ENCODE peak calls at places on chromosomes 16 and 17, in six cellular contexts. T is heart left ventricle, G is ovary, E is tibial nerve, D is Peyer's patch, O is A549. W is an unnamed sample.

GRCh38 chr17:33981713-33982601 is 273.1 kb upstream of the CCL2 start:
- DNase-seq in T (no peak), G (no peak), E (no peak), D (no peak), O (no peak), W (no peak)

GRCh38 chr16:15949210-15950166 is at the start of gene ABCC1:
- DNase-seq in T (peak; percentile 52), G (peak; percentile 19), E (no peak), D (peak; percentile 60), O (peak; percentile 63), W (no peak)

GRCh38 chr16:12159672-12160071 is 183.1 kb downstream of the SNX29 start:
- DNase-seq in T (no peak), G (no peak), E (no peak), D (no peak), O (no peak), W (no peak)

GRCh38 chr17:36942631-36943125 is 5.4 kb downstream of the LHX1 start:
- DNase-seq in T (no peak), G (no peak), E (no peak), D (no peak), O (no peak), W (no peak)

GRCh38 chr17:18921912-18922451 is 30.0 kb upstream of the SLC5A10 start:
- DNase-seq in T (no peak), G (no peak), E (no peak), D (no peak), O (peak; percentile 96), W (no peak)

GRCh38 chr16:2963611-2964415 is at the start of gene KREMEN2:
- DNase-seq in T (no peak), G (no peak), E (no peak), D (peak; percentile 41), O (peak; percentile 82), W (no peak)

GRCh38 chr17:20213429-20213828 is 204.3 kb downstream of the SPECC1 start:
- DNase-seq in T (no peak), G (no peak), E (no peak), D (no peak), O (no peak), W (no peak)

GRCh38 chr16:12259258-12259657 is 282.7 kb downstream of the SNX29 start:
- DNase-seq in T (no peak), G (peak; percentile 20), E (no peak), D (no peak), O (no peak), W (no peak)

GRCh38 chr17:49434821-49435581 is 20.3 kb upstream of the PHB1 start:
- DNase-seq in T (no peak), G (no peak), E (no peak), D (peak; percentile 46), O (peak; percentile 95), W (no peak)

GRCh38 chr17:31510273-31511175 is 119.0 kb downstream of the RAB11FIP4 start:
- DNase-seq in T (peak; percentile 68), G (no peak), E (no peak), D (peak; percentile 35), O (no peak), W (peak; percentile 67)

GRCh38 chr17:29131814-29132682 is 48.1 kb downstream of the MYO18A start:
- DNase-seq in T (no peak), G (no peak), E (no peak), D (no peak), O (no peak), W (no peak)

GRCh38 chr16:19153876-19154275 is 14.2 kb upstream of the SYT17 start:
- DNase-seq in T (no peak), G (no peak), E (no peak), D (no peak), O (peak; percentile 59), W (no peak)

GRCh38 chr16:10618710-10619209 is 38.4 kb upstream of the EMP2 start:
- DNase-seq in T (no peak), G (no peak), E (no peak), D (no peak), O (no peak), W (no peak)

GRCh38 chr16:10617662-10618420 is 37.4 kb upstream of the EMP2 start:
- DNase-seq in T (no peak), G (no peak), E (no peak), D (no peak), O (no peak), W (no peak)

GRCh38 chr16:10614685-10615084 is 34.3 kb upstream of the EMP2 start:
- DNase-seq in T (no peak), G (no peak), E (no peak), D (no peak), O (no peak), W (no peak)

GRCh38 chr16:10616395-10616743 is 36.0 kb upstream of the EMP2 start:
- DNase-seq in T (no peak), G (no peak), E (no peak), D (no peak), O (no peak), W (no peak)

DNA sequence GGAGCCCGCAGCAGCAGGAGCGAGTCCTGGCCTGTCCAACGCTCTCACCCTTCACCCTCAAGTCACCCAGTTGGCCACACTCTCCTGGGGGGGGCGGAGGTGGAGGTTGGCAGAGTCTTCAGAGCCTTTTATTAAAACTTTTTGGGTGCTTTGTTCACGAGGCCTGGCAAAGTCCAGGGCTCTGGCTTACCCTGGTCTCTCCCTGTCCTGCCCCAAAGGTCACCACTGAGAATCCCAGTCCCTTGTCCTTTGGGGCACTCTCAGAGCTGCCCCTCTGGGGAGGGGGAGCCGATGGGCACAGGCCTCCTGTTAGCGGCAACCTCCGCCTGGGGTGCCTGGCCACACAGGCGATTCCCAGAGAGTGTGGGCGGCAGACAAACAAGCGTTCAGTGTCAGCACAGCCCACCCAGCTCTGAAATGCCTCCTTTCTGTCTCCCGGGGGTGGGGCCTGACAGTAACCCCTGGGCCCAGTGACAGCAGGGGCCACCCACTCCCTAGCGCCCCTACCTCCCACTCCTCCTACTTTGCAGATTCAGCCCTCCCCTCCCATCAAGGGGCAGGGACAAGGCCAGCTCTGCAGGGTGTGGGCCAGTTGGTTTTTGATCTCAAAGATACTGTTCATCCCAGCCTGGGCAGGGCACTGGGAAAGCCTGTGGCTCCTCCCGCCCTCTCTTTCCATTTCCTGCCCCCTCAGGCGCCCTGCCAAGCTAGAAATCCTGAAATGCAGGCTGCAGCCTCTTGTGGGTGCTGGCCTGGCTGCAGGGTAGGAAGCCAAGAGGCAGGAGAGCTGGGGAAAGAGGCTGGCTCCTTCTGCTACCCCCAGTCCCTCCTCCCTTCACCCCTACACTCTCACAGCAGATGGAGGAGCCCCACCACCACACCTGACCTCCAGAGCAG is 36.6 kb upstream of the EMP2 start:
- DNase-seq in T (peak; percentile 73), G (peak; percentile 52), E (peak; percentile 46), D (no peak), O (no peak), W (no peak)
- TF ChIP-seq CTCF in T (no peak), G (no peak), E (peak; percentile 4), D (no peak), O (no peak), W (no peak)

GRCh38 chr16:10833271-10833670 is 14.7 kb upstream of the TVP23A start:
- DNase-seq in T (no peak), G (no peak), E (no peak), D (no peak), O (no peak), W (no peak)

GRCh38 chr16:10827691-10828341 is 9.2 kb upstream of the TVP23A start:
- DNase-seq in T (peak; percentile 82), G (peak; percentile 81), E (peak; percentile 54), D (peak; percentile 21), O (no peak), W (peak; percentile 55)

GRCh38 chr16:10824111-10824893 is 5.7 kb upstream of the TVP23A start:
- DNase-seq in T (no peak), G (peak; percentile 72), E (no peak), D (no peak), O (no peak), W (no peak)

GRCh38 chr16:10831899-10832886 is 13.6 kb upstream of the TVP23A start:
- DNase-seq in T (no peak), G (no peak), E (no peak), D (no peak), O (no peak), W (no peak)

GRCh38 chr16:10828851-10829331 is 10.3 kb upstream of the TVP23A start:
- DNase-seq in T (peak; percentile 93), G (peak; percentile 91), E (peak; percentile 83), D (peak; percentile 35), O (no peak), W (peak; percentile 48)
- TF ChIP-seq POLR2A in T (no peak), G (no peak), E (no peak), D (no peak), O (no peak), W (no peak)

DNA sequence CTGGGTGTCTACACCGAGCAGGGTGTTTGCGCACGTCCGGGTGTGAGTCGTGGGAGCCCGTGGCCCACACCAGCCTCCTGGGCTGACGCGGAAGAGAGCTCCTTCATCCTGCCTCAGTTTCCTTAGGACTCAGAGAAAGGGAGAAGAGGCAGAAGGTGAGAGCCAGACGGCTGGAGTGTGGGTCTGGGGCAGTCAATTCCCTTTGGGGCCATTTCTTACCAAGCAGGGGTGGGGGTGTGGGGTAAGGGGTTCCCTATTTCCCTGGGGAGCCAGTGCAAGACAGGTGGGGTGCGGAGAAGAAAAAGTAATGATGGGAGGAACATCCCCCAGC is 831 bp downstream of the CA7 start:
- DNase-seq in T (no peak), G (no peak), E (no peak), D (no peak), O (no peak), W (no peak)
- H3K4me3 ChIP-seq in T (peak overlapping the region; percentile 55), G (no peak overlapping the region), E (peak overlapping the region; percentile 35), D (peak overlapping the region; percentile 41), O (peak overlapping the region; percentile 37), W (peak overlapping the region; percentile 60)

DNA sequence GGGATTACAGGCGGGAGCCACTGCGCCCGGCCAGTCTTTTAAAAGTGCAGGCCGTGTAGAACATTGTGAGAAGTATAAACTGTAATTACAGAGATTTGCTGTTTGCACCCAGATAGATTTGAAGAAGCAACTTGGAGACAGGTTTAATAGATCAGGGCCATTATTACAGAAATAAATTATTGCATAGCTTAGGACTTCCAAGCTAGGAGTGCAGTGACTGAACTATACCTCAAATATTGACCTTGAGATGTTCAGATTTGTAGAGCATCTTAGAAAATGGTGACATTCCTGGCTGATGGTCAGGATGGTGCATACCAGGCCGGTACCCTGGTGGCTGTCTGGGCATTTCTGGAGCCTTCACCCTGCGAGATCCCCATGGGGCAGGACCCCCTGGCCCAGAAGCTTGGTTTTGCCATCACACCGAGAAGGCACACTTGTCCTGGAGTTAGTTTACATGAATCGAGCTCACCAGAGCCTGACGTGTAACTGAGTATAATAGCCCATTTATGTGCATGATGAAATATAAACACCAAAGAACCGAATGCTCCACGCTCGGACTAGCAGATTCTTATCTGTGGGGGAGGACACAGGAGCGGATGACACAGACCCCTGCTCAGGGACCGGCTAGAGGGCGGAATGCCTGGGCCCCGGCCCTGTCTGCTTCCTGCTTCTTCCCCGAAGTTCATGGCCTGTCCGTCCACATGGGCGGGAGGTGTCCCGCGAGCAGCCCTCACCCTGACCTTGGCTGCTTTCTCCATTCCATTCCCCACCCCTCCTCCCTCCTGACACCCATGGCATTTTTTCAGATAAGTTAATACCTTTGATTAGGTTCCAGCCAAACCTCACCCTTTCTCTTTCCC is 32.1 kb downstream of the CCDC40 start:
- DNase-seq in T (peak; percentile 42), G (peak; percentile 60), E (no peak), D (no peak), O (no peak), W (no peak)
- TF ChIP-seq CTCF in T (no peak), G (no peak), E (no peak), D (no peak), O (no peak), W (no peak)

GRCh38 chr16:25487888-25488287 is 203.9 kb upstream of the HS3ST4 start:
- DNase-seq in T (no peak), G (no peak), E (no peak), D (no peak), O (no peak), W (no peak)
- TF ChIP-seq POLR2A in T (no peak), G (no peak), E (no peak), D (no peak), O (no peak), W (no peak)

W was measured in gastrocnemius medialis.